ENCODE peak calls at places on chromosomes 3 and 15, in seven cellular contexts. E is kidney epithelial cell, D is fibroblast of villous mesenchyme, J is foreskin fibroblast, Y is left ventricle myocardium inferior, C is adrenal gland, W is A549. I is an unnamed sample.
A peak's percentile ranks its signal among the peaks of the same experiment; 100 is the strongest.

GRCh38 chr3:194244167-194244566 is 107.0 kb downstream of the CPN2 start:
- DNase-seq in E (no peak), D (no peak), J (no peak), Y (no peak), C (no peak), W (no peak), I (no peak)

GRCh38 chr3:177345049-177345972 is 148.0 kb upstream of the TBL1XR1 start:
- DNase-seq in E (peak; percentile 93), D (peak; percentile 94), J (peak; percentile 95), Y (peak; percentile 84), C (peak; percentile 87), W (peak; percentile 81), I (peak; percentile 86)

GRCh38 chr3:26630669-26631384 is 8.3 kb downstream of the LRRC3B start:
- DNase-seq in E (no peak), D (no peak), J (no peak), Y (no peak), C (no peak), W (no peak), I (no peak)

GRCh38 chr3:50122071-50122470 is 33.1 kb upstream of the SEMA3F start:
- DNase-seq in E (no peak), D (no peak), J (peak; percentile 67), Y (no peak), C (no peak), W (no peak), I (no peak)

GRCh38 chr15:60275624-60276023 is 122.2 kb downstream of the ANXA2 start:
- DNase-seq in E (no peak), D (no peak), J (no peak), Y (no peak), C (no peak), W (no peak), I (no peak)

GRCh38 chr3:149605902-149606301 is 51.9 kb downstream of the WWTR1 start:
- DNase-seq in E (no peak), D (peak; percentile 60), J (peak; percentile 77), Y (no peak), C (no peak), W (no peak), I (no peak)

GRCh38 chr15:37199546-37199945 is 99.2 kb upstream of the MEIS2 start:
- DNase-seq in E (no peak), D (no peak), J (no peak), Y (no peak), C (no peak), W (no peak), I (no peak)

GRCh38 chr3:10468611-10469354 is 36.6 kb downstream of the ATP2B2 start:
- DNase-seq in E (no peak), D (no peak), J (no peak), Y (no peak), C (no peak), W (no peak), I (no peak)

GRCh38 chr3:16308727-16309126 is 43.7 kb downstream of the OXNAD1 start:
- DNase-seq in E (no peak), D (no peak), J (no peak), Y (no peak), C (no peak), W (no peak), I (no peak)

GRCh38 chr3:114214542-114215341 is 22.6 kb downstream of the ZNF80 start:
- DNase-seq in E (no peak), D (no peak), J (no peak), Y (no peak), C (no peak), W (no peak), I (no peak)
- H3K4me3 ChIP-seq in E (no peak overlapping the region), D (no peak overlapping the region), J (peak overlapping the region; percentile 55), Y (peak overlapping the region; percentile 39), C (no peak overlapping the region), W (no peak overlapping the region), I (no peak overlapping the region)

GRCh38 chr15:20348900-20349773 is 192.5 kb downstream of the GOLGA6L6 start:
- DNase-seq in E (no peak), D (no peak), J (no peak), Y (no peak), C (no peak), W (no peak), I (no peak)
- TF ChIP-seq CTCF in E (no peak), D (no peak), J (no peak), Y (no peak), C (no peak), W (no peak), I (no peak)

GRCh38 chr3:59444676-59445075 is 394.9 kb upstream of the CFAP20DC start:
- DNase-seq in E (no peak), D (no peak), J (no peak), Y (no peak), C (no peak), W (no peak), I (no peak)

GRCh38 chr3:59446775-59447465 is 397.1 kb upstream of the CFAP20DC start:
- DNase-seq in E (no peak), D (peak; percentile 6), J (no peak), Y (no peak), C (no peak), W (no peak), I (no peak)

GRCh38 chr3:59442056-59442455 is 392.2 kb upstream of the CFAP20DC start:
- DNase-seq in E (no peak), D (no peak), J (no peak), Y (no peak), C (no peak), W (no peak), I (no peak)

GRCh38 chr3:59444293-59444671 is 394.5 kb upstream of the CFAP20DC start:
- DNase-seq in E (no peak), D (no peak), J (no peak), Y (no peak), C (no peak), W (no peak), I (no peak)

DNA sequence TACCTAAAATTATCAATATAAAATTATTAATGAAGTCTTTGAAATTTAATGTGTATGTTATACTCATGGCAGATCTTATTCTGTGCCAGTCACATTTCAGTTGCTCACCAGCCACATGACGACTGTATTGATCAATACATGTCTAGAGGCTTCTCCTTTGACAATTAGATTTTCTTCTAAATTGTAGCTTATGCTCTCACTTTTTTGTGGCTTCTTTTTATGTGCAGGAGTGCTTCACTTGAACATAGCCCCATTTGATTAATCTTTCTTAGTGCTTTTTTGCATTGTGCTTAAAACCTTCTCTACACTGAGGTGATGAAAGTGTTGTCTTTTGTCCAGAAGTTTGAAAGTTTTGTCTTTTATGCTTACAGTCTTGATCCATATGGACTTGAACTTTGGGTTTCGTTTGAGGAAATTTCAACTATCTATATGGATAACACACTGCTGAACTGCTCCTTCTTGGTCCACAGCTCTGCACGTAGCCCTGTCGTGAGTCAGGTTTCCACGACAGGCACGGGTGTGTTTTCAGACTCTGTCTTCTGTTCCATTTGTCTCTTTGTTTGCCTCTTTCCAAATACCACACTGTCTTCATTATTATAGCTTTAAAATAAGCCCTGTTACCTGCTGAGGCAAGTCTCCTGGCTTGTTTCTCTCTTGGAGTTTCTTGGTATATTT is 393.9 kb upstream of the CFAP20DC start:
- DNase-seq in E (no peak), D (no peak), J (no peak), Y (no peak), C (no peak), W (no peak), I (no peak)
- H3K4me3 ChIP-seq in E (no peak overlapping the region), D (no peak overlapping the region), J (no peak overlapping the region), Y (no peak overlapping the region), C (no peak overlapping the region), W (no peak overlapping the region), I (no peak overlapping the region)

GRCh38 chr3:46731795-46732194 is 14.1 kb upstream of the PRSS50 start:
- DNase-seq in E (no peak), D (no peak), J (no peak), Y (no peak), C (no peak), W (no peak), I (no peak)
- TF ChIP-seq CTCF in E (no peak), D (no peak), J (no peak), Y (no peak), C (no peak), W (no peak), I (no peak)

DNA sequence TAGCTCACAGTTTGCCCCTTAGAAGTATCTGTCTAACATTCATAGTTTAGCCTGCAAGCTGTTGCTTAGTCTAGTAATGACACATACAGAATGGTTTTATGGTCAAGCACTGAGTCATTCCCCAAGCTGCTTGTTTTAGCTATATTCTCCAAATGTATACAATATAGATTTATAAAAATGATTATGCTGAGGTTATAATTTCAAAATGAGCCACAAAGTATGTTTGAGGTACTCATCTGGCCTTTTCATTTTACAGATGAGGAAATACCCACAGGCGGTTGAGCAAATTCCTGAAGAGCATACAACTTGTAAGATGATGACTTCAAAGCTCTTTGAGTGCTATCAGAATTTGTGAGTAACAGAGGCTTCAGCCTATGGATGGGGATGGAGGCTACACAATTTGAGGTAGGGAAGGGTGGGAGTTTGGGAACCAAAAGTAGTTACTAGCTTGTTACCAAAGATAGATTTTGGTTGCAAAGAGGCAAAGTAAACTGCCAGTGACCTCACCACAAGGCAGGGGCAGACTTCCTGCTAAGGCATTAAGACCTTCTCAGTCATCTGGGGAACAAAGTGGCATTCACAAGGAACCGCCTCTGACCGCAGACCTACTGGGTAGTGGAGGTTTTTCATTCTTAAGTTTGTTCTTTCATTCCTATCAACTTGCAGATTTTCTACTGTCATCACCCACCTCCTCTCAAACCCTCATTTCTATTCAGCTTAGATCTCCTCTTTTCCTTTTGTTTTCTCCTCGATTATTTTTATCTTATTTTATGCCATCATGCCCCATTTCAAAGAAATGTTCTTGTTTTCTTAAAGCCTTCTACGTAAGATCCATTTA is 257.2 kb upstream of the NECTIN3 start:
- DNase-seq in E (peak; percentile 57), D (peak; percentile 98), J (peak; percentile 92), Y (no peak), C (no peak), W (no peak), I (peak; percentile 70)
- H3K4me3 ChIP-seq in E (no peak overlapping the region), D (peak overlapping the region; percentile 5), J (no peak overlapping the region), Y (no peak overlapping the region), C (no peak overlapping the region), W (no peak overlapping the region), I (no peak overlapping the region)

DNA sequence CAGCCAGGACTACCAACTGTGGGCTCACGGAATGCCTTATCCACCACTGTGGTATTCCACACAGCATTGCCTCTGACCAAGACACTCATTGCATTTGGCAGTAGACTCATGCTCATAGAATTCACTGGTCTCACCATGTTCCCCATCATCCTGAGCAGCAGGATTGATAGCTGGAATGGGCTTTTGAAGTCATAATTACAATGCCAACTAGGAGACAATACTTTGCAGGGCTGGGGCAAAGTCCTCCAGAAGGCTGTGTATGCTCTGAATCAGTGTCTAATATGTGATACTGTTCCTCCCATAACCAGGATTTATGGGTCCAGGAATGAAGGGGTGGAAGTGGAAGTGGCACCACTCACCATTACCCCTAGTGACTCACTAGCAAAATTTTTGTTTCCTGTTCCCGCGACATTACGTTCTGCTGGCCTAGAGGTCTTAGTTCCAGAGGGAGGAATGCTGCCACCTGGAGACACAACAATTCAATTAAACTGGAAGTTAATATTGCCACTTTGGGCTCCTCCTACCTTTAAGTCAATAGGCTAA is 58.6 kb upstream of the CCDC80 start:
- DNase-seq in E (peak; percentile 14), D (no peak), J (peak; percentile 81), Y (no peak), C (no peak), W (no peak), I (no peak)
- TF ChIP-seq CTCF in E (peak; percentile 14), D (no peak), J (no peak), Y (no peak), C (no peak), W (no peak), I (peak; percentile 20)

I was measured in AG09309.